ENCODE peak calls at places on chromosomes 1 and 21, in ten cellular contexts. N is CD8-positive, alpha-beta T cell; A is psoas muscle; U is left ventricle myocardium inferior; Z is Panc1; C is IMR-90; Y is PC-3; S is cardiac muscle cell; P is A549; G is dorsolateral prefrontal cortex. H is an unnamed sample.

GRCh38 chr21:46079357-46080170 is 18.3 kb upstream of the COL6A2 start:
- DNase-seq in Y (peak), S (peak), A (peak), Z (no peak), G (no peak), U (no peak), P (no peak), N (peak), C (peak), H (peak)

GRCh38 chr1:208141793-208142192 is 102.4 kb downstream of the PLXNA2 start:
- DNase-seq in U (no peak), Z (no peak), S (no peak), Y (no peak), C (no peak), P (no peak), A (no peak), G (no peak), N (no peak), H (no peak)

GRCh38 chr1:165174485-165174884 is 182.0 kb downstream of the LMX1A start:
- DNase-seq in S (no peak), Y (no peak), U (peak), N (no peak), G (no peak), P (no peak), Z (no peak), A (no peak), C (no peak), H (no peak)

GRCh38 chr1:42913426-42914091 is 45.1 kb downstream of the SLC2A1 start:
- DNase-seq in S (peak), A (no peak), G (no peak), Y (peak), U (no peak), P (peak), C (peak), Z (peak), N (peak), H (peak)

GRCh38 chr1:2431503-2431902 is 19.1 kb upstream of the PEX10 start:
- DNase-seq in Z (no peak), S (no peak), A (no peak), C (no peak), G (no peak), P (no peak), N (no peak), Y (no peak), U (no peak), H (no peak)

GRCh38 chr21:39186676-39187075 is 3.4 kb upstream of the PSMG1 start:
- DNase-seq in G (no peak), U (no peak), C (no peak), S (no peak), N (no peak), A (no peak), Z (no peak), P (no peak), Y (no peak), H (no peak)

GRCh38 chr1:208030320-208031091 is 119.6 kb upstream of the CD34 start:
- DNase-seq in Z (no peak), A (peak), G (no peak), S (peak), N (no peak), C (peak), Y (no peak), P (no peak), U (peak), H (peak)

GRCh38 chr1:66412689-66413088 is 121.3 kb upstream of the SGIP1 start:
- DNase-seq in G (no peak), Y (no peak), A (no peak), U (no peak), S (peak), C (peak), P (no peak), Z (no peak), N (no peak), H (no peak)

GRCh38 chr1:210828996-210829596 is 304.9 kb downstream of the KCNH1 start:
- DNase-seq in Y (no peak), S (no peak), N (no peak), P (no peak), A (no peak), C (peak), Z (no peak), G (no peak), U (no peak), H (no peak)

GRCh38 chr1:185440877-185441276 is 123.8 kb upstream of the IVNS1ABP start:
- DNase-seq in P (no peak), G (no peak), S (peak), Y (no peak), Z (no peak), C (no peak), U (no peak), A (no peak), N (no peak), H (no peak)

GRCh38 chr1:169321539-169321938 is 46.1 kb downstream of the NME7 start:
- DNase-seq in S (peak), P (peak), Y (peak), C (peak), U (no peak), N (no peak), G (no peak), A (no peak), Z (no peak), H (no peak)

GRCh38 chr21:45295576-45296365 is 8.1 kb upstream of the POFUT2 start:
- DNase-seq in S (no peak), U (peak), C (peak), Y (peak), G (no peak), A (no peak), N (no peak), P (no peak), Z (no peak), H (no peak)

GRCh38 chr1:2137257-2138121 is 57.1 kb downstream of the FAAP20 start:
- DNase-seq in Y (no peak), C (no peak), P (no peak), Z (no peak), G (peak), S (no peak), A (peak), N (no peak), U (peak), H (peak)

GRCh38 chr1:204975568-204976235 is 67.3 kb upstream of the CNTN2 start:
- DNase-seq in Y (peak), G (peak), N (peak), S (peak), C (peak), P (peak), A (no peak), U (no peak), Z (peak), H (peak)

GRCh38 chr1:37481289-37482003 is 7.1 kb downstream of the ZC3H12A start:
- DNase-seq in S (no peak), Z (no peak), G (no peak), P (no peak), C (no peak), N (no peak), U (no peak), Y (no peak), A (peak), H (no peak)

GRCh38 chr21:38831526-38832467 is 26.1 kb downstream of the ETS2 start:
- DNase-seq in N (peak), A (peak), U (peak), G (no peak), Y (peak), Z (no peak), C (peak), P (no peak), S (peak), H (peak)

GRCh38 chr1:3584915-3585314 is 26.4 kb downstream of the MEGF6 start:
- DNase-seq in Y (no peak), S (no peak), P (no peak), U (no peak), G (no peak), A (no peak), N (no peak), Z (no peak), C (no peak), H (no peak)

GRCh38 chr1:32285658-32286057 is 6.2 kb upstream of the HDAC1 start:
- DNase-seq in P (no peak), C (no peak), A (no peak), N (no peak), S (no peak), U (no peak), G (no peak), Z (no peak), Y (no peak), H (no peak)

GRCh38 chr1:46027788-46028573 is 104.4 kb downstream of the PIK3R3 start:
- DNase-seq in A (no peak), S (no peak), N (no peak), C (no peak), G (no peak), P (no peak), Y (no peak), U (peak), Z (no peak), H (no peak)

GRCh38 chr21:15430023-15430422 is 299.8 kb upstream of the USP25 start:
- DNase-seq in C (no peak), Z (no peak), G (no peak), N (no peak), U (no peak), S (peak), Y (no peak), A (no peak), P (no peak), H (no peak)

GRCh38 chr1:214454619-214455396 is 96.6 kb downstream of the PTPN14 start:
- DNase-seq in G (no peak), U (no peak), S (peak), Z (no peak), C (peak), N (no peak), Y (peak), P (no peak), A (no peak), H (no peak)

GRCh38 chr1:233707153-233707905 is 93.4 kb downstream of the KCNK1 start:
- DNase-seq in Z (peak), S (peak), G (no peak), C (peak), U (no peak), N (no peak), P (peak), Y (peak), A (no peak), H (no peak)

GRCh38 chr1:184633785-184634184 is 120.9 kb downstream of the EDEM3 start:
- DNase-seq in P (no peak), Z (no peak), Y (no peak), G (no peak), A (no peak), N (no peak), U (no peak), S (no peak), C (no peak), H (peak)

GRCh38 chr1:112991721-112992120 is 35.7 kb upstream of the SLC16A1 start:
- DNase-seq in P (no peak), N (no peak), A (no peak), Z (no peak), S (no peak), Y (no peak), U (no peak), G (no peak), C (peak), H (no peak)

GRCh38 chr1:110605901-110606783 is at the start of gene KCNA2:
- DNase-seq in G (peak), Y (no peak), N (no peak), U (peak), S (peak), P (no peak), C (no peak), Z (no peak), A (peak), H (no peak)

GRCh38 chr1:59701376-59701775 is 113.4 kb upstream of the HOOK1 start:
- DNase-seq in N (no peak), Y (no peak), Z (no peak), A (no peak), P (no peak), S (peak), C (peak), U (no peak), G (no peak), H (no peak)

GRCh38 chr1:67833595-67833926 is 294 bp upstream of the GNG12 start:
- DNase-seq in S (no peak), A (peak), G (no peak), N (no peak), Z (no peak), U (no peak), P (no peak), C (peak), Y (peak), H (no peak)

GRCh38 chr1:9078035-9078948 is 8.9 kb upstream of the SLC2A5 start:
- DNase-seq in S (peak), Z (no peak), C (peak), P (no peak), Y (peak), A (no peak), G (no peak), N (no peak), U (no peak), H (no peak)

GRCh38 chr1:51621841-51622454 is 5.1 kb downstream of the OSBPL9 start:
- DNase-seq in U (no peak), N (no peak), A (no peak), Y (no peak), C (no peak), G (no peak), S (no peak), Z (no peak), P (no peak), H (no peak)

GRCh38 chr1:172360511-172360910 is 60.0 kb upstream of the C1orf105 start:
- DNase-seq in U (no peak), Z (no peak), A (no peak), Y (peak), C (no peak), P (no peak), G (no peak), N (no peak), S (peak), H (no peak)

GRCh38 chr1:40411294-40411693 is 37.8 kb downstream of the SMAP2 start:
- DNase-seq in S (no peak), N (no peak), G (no peak), Y (no peak), A (no peak), Z (no peak), P (no peak), U (no peak), C (no peak), H (no peak)

GRCh38 chr1:54337928-54338327 is 68.3 kb downstream of the SSBP3 start:
- DNase-seq in G (no peak), P (no peak), Y (no peak), Z (no peak), N (no peak), A (no peak), U (no peak), C (peak), S (no peak), H (no peak)

DNA sequence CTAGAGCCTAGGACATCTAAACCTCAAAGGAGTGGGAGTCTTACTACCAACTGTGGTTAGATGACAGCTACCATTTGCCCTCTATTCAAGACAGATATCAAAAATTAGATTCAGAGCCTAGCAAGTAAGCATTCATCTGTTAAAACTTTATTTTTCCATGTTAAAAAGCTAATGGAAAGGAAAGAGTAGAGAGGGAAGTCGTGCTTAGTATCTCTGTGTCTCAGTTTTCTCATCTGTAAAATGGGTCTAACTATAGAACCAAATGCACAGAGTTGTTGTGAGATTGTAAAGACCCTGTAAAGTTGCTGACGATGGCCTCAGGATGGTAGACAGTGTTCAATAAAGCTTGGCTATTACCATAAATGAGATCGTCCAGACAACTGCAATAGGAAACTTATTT is 428.5 kb upstream of the RUNX1 start:
- DNase-seq in Y (no peak), Z (no peak), A (no peak), N (no peak), U (no peak), G (no peak), C (no peak), S (no peak), P (no peak), H (no peak)
- H3K27ac ChIP-seq in Y (no peak), Z (no peak), A (no peak), N (no peak), U (no peak), G (no peak), C (peak), S (no peak), P (no peak), H (no peak)

GRCh38 chr21:28793043-28793442 is 199.6 kb downstream of the LTN1 start:
- DNase-seq in N (no peak), C (peak), P (no peak), Z (no peak), G (no peak), U (no peak), Y (peak), S (peak), A (no peak), H (no peak)
- TF ChIP-seq CTCF in N (no peak), C (peak), P (no peak), Z (no peak), G (peak), U (peak), Y (peak), S (peak), A (peak), H (no peak)

GRCh38 chr1:89598450-89599331 is 34.2 kb upstream of the LRRC8C start:
- DNase-seq in Z (peak), U (no peak), C (peak), P (peak), A (no peak), Y (peak), S (peak), N (no peak), G (no peak), H (no peak)
- H3K27ac ChIP-seq in Z (no peak), U (no peak), C (no peak), P (no peak), A (no peak), Y (no peak), S (no peak), N (no peak), G (peak), H (no peak)

GRCh38 chr1:236175642-236176336 is 33.5 kb downstream of the GPR137B start:
- DNase-seq in Z (no peak), U (no peak), S (no peak), N (no peak), A (no peak), P (no peak), G (no peak), Y (no peak), C (no peak), H (no peak)
- TF ChIP-seq CTCF in Z (no peak), U (no peak), S (no peak), N (no peak), A (no peak), P (no peak), G (no peak), Y (no peak), C (no peak), H (no peak)

GRCh38 chr1:38772026-38772425 is 87.5 kb downstream of the RRAGC start:
- DNase-seq in S (no peak), N (no peak), A (no peak), P (no peak), U (no peak), Y (no peak), C (no peak), Z (no peak), G (no peak), H (no peak)
- H3K27ac ChIP-seq in S (no peak), N (no peak), A (no peak), P (no peak), U (no peak), Y (no peak), C (no peak), Z (no peak), G (no peak), H (no peak)

DNA sequence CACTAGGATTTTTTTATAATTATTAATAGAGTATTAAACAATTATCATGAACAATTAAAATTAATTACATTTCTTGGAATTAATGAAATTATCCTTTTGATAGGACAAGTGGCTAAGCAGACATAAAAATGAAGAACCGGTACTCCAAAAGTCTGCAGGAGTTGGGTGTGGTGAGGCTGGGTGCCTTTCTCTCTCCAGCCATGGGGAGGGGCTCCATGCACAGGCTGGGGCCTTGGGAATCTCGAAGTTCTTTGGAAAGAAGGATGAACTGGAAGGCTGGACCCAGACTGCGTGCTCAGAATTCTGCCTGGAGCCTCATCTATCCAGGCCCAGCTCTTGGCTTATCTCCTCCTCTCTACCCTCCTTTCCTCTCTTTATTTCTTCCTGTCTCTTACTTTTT is 94.1 kb downstream of the ACTL8 start:
- DNase-seq in P (no peak), U (no peak), G (no peak), Z (no peak), N (no peak), Y (peak), A (no peak), C (peak), S (peak), H (no peak)
- TF ChIP-seq CTCF in P (no peak), U (peak), G (no peak), Z (no peak), N (no peak), Y (peak), A (no peak), C (peak), S (peak), H (no peak)

GRCh38 chr1:41518471-41518870 is 34.0 kb upstream of the EDN2 start:
- DNase-seq in S (no peak), N (no peak), G (no peak), Y (no peak), C (no peak), Z (no peak), A (no peak), U (no peak), P (no peak), H (no peak)
- H3K27ac ChIP-seq in S (no peak), N (no peak), G (no peak), Y (no peak), C (no peak), Z (no peak), A (no peak), U (no peak), P (no peak), H (no peak)

H was measured in lung.